ENCODE peak calls at places on chromosomes 6 and 20, in six cellular contexts. L, Y, K, F, A and W are unnamed samples.

GRCh38 chr6:56096946-56097345 is 150.4 kb downstream of the COL21A1 start:
- DNase-seq in L (peak; percentile 11), Y (no peak), K (no peak), F (peak; percentile 30), A (no peak), W (no peak)

GRCh38 chr6:89655122-89655521 is 16.6 kb upstream of the LYRM2 start:
- DNase-seq in L (no peak), Y (no peak), K (no peak), F (no peak), A (no peak), W (no peak)

GRCh38 chr6:106560966-106561740 is 68.1 kb downstream of the RTN4IP1 start:
- DNase-seq in L (peak; percentile 55), Y (no peak), K (no peak), F (no peak), A (no peak), W (no peak)

GRCh38 chr6:161660666-161661571 is 387.1 kb upstream of the AGPAT4 start:
- DNase-seq in L (no peak), Y (no peak), K (no peak), F (no peak), A (no peak), W (no peak)

GRCh38 chr6:24856954-24857670 is 58.4 kb upstream of the ARMH2 start:
- DNase-seq in L (no peak), Y (no peak), K (no peak), F (no peak), A (no peak), W (no peak)

GRCh38 chr20:49748525-49748838 is 34.8 kb upstream of the B4GALT5 start:
- DNase-seq in L (no peak), Y (no peak), K (no peak), F (no peak), A (no peak), W (no peak)

GRCh38 chr6:42451146-42451594 is 556 bp downstream of the TRERF1 start:
- DNase-seq in L (no peak), Y (no peak), K (no peak), F (no peak), A (no peak), W (no peak)

GRCh38 chr20:64176548-64177419 is 12.5 kb downstream of the MYT1 start:
- DNase-seq in L (no peak), Y (no peak), K (no peak), F (no peak), A (no peak), W (no peak)

GRCh38 chr6:111874030-111874425 is 776 bp upstream of the FYN start:
- DNase-seq in L (peak; percentile 18), Y (no peak), K (peak; percentile 17), F (no peak), A (peak; percentile 66), W (no peak)

GRCh38 chr6:6686176-6686575 is 97.7 kb downstream of the LY86 start:
- DNase-seq in L (no peak), Y (no peak), K (no peak), F (no peak), A (no peak), W (no peak)

GRCh38 chr6:79719248-79719975 is 88.3 kb downstream of the SH3BGRL2 start:
- DNase-seq in L (peak; percentile 40), Y (no peak), K (no peak), F (no peak), A (no peak), W (no peak)

GRCh38 chr6:68635706-68636513 is 828 bp downstream of the ADGRB3 start:
- DNase-seq in L (peak; percentile 4), Y (no peak), K (peak; percentile 35), F (peak; percentile 15), A (no peak), W (no peak)

GRCh38 chr6:128068110-128068460 is 167.2 kb upstream of the THEMIS start:
- DNase-seq in L (no peak), Y (no peak), K (no peak), F (no peak), A (no peak), W (no peak)

GRCh38 chr6:163826668-163827067 is 412.1 kb downstream of the QKI start:
- DNase-seq in L (no peak), Y (no peak), K (no peak), F (no peak), A (no peak), W (no peak)

GRCh38 chr6:158781692-158782373 is 37.3 kb downstream of the EZR start:
- DNase-seq in L (no peak), Y (no peak), K (no peak), F (no peak), A (no peak), W (no peak)

GRCh38 chr6:108989700-108990099 is 104.9 kb downstream of the SESN1 start:
- DNase-seq in L (no peak), Y (no peak), K (no peak), F (no peak), A (no peak), W (no peak)

GRCh38 chr6:40550096-40550731 is 37.0 kb downstream of the LRFN2 start:
- DNase-seq in L (peak; percentile 36), Y (no peak), K (peak; percentile 30), F (no peak), A (peak; percentile 13), W (peak; percentile 2)

GRCh38 chr6:42279144-42279781 is 61.6 kb upstream of the MRPS10 start:
- DNase-seq in L (peak; percentile 71), Y (no peak), K (no peak), F (no peak), A (no peak), W (no peak)

GRCh38 chr6:8888468-8888867 is 453.1 kb upstream of the SLC35B3 start:
- DNase-seq in L (peak; percentile 4), Y (no peak), K (no peak), F (no peak), A (no peak), W (no peak)